ENCODE peak calls at places on chromosome 5, in ten cellular contexts. L, V, B, F, U, Y, D, K, J and O are unnamed samples.

GRCh38 chr5:132396589-132397001 is 27.1 kb downstream of the SLC22A5 start:
- DNase-seq in K (no peak), Y (no peak), D (no peak), V (no peak), L (no peak), B (no peak), U (no peak), F (no peak), J (no peak), O (no peak)

GRCh38 chr5:107063511-107063910 is 607.2 kb downstream of the EFNA5 start:
- DNase-seq in D (no peak), B (no peak), V (no peak), F (no peak), Y (no peak), J (no peak), U (no peak), K (no peak), L (no peak), O (no peak)

GRCh38 chr5:2357309-2357708 is 394.2 kb downstream of the IRX2 start:
- DNase-seq in U (no peak), J (no peak), F (no peak), D (no peak), Y (no peak), K (no peak), B (no peak), L (no peak), V (no peak), O (no peak)

GRCh38 chr5:87260604-87261200 is 7.0 kb upstream of the RASA1 start:
- DNase-seq in Y (no peak), F (no peak), B (no peak), V (no peak), U (no peak), L (no peak), J (no peak), K (no peak), D (no peak), O (no peak)

GRCh38 chr5:78008356-78008967 is 232.3 kb upstream of the TBCA start:
- DNase-seq in V (peak; percentile 47), D (no peak), U (peak; percentile 43), B (no peak), F (peak; percentile 84), J (peak; percentile 21), Y (no peak), K (peak; percentile 11), L (peak; percentile 71), O (peak; percentile 62)

GRCh38 chr5:62403411-62404250 is at the start of gene DIMT1:
- DNase-seq in V (peak; percentile 97), F (peak; percentile 99), K (peak; percentile 92), Y (peak; percentile 85), J (peak; percentile 92), U (peak; percentile 93), D (peak; percentile 94), L (peak; percentile 98), B (peak; percentile 88), O (peak; percentile 98)

GRCh38 chr5:172093965-172094364 is 87.5 kb upstream of the FBXW11 start:
- DNase-seq in V (no peak), F (no peak), L (peak; percentile 87), B (no peak), Y (no peak), U (no peak), K (no peak), D (peak; percentile 86), J (no peak), O (no peak)

GRCh38 chr5:164002653-164003052 is 497.2 kb downstream of the MAT2B start:
- DNase-seq in L (no peak), U (no peak), V (no peak), K (no peak), F (no peak), Y (no peak), D (no peak), B (no peak), J (no peak), O (no peak)

GRCh38 chr5:60365001-60365400 is 335.0 kb downstream of the DEPDC1B start:
- DNase-seq in D (no peak), Y (no peak), K (no peak), F (no peak), L (no peak), V (no peak), B (no peak), U (no peak), J (no peak), O (no peak)